ENCODE peak calls at places on chromosomes 3 and 15, in ten cellular contexts. A is kidney glomerular epithelial cell, I is fibroblast of mammary gland, B is GM06990, F is ureter, W is nephron progenitor cell, R is NCI-H1930, P is DMS 273 treated with DMSO at 0.1 percent for 48 hours, N is progenitor cell of endocrine pancreas, U is endodermal cell. C is an unnamed sample.
A peak's percentile ranks its signal among the peaks of the same experiment; 100 is the strongest.

GRCh38 chr3:73513260-73513659 is 111.5 kb downstream of the PDZRN3 start:
- DNase-seq in A (peak; percentile 85), I (no peak), B (no peak), F (no peak), W (no peak), R (no peak), P (no peak), N (peak; percentile 28), U (no peak), C (peak; percentile 87)

GRCh38 chr15:36951747-36952247 is 148.6 kb downstream of the MEIS2 start:
- DNase-seq in A (peak; percentile 90), I (peak; percentile 97), B (no peak), F (no peak), W (peak; percentile 18), R (peak; percentile 65), P (no peak), N (no peak), U (no peak), C (no peak)

GRCh38 chr3:38168988-38169363 is 3.6 kb downstream of the OXSR1 start:
- DNase-seq in A (no peak), I (peak; percentile 78), B (no peak), F (no peak), W (no peak), R (no peak), P (no peak), N (no peak), U (no peak), C (no peak)

GRCh38 chr3:14803101-14803980 is 15.4 kb upstream of the FGD5 start:
- DNase-seq in A (no peak), I (no peak), B (no peak), F (no peak), W (no peak), R (no peak), P (no peak), N (no peak), U (peak; percentile 69), C (peak; percentile 58)

GRCh38 chr3:162195147-162195546 is 698.5 kb downstream of the OTOL1 start:
- DNase-seq in A (no peak), I (no peak), B (no peak), F (no peak), W (no peak), R (no peak), P (no peak), N (no peak), U (no peak), C (no peak)

GRCh38 chr3:194731496-194732073 is 45.9 kb downstream of the FAM43A start:
- DNase-seq in A (no peak), I (no peak), B (no peak), F (no peak), W (no peak), R (no peak), P (no peak), N (no peak), U (no peak), C (no peak)

GRCh38 chr3:107630779-107631178 is 108.0 kb downstream of the BBX start:
- DNase-seq in A (no peak), I (peak; percentile 11), B (no peak), F (no peak), W (no peak), R (no peak), P (no peak), N (no peak), U (no peak), C (no peak)

GRCh38 chr3:195821403-195822130 is 9.8 kb upstream of the MUC4 start:
- DNase-seq in A (no peak), I (no peak), B (no peak), F (no peak), W (no peak), R (no peak), P (no peak), N (no peak), U (peak; percentile 44), C (no peak)

GRCh38 chr3:159196316-159196715 is 394.5 kb downstream of the MFSD1 start:
- DNase-seq in A (no peak), I (peak; percentile 30), B (no peak), F (no peak), W (no peak), R (no peak), P (no peak), N (no peak), U (no peak), C (no peak)

GRCh38 chr15:73024161-73024560 is 28.1 kb upstream of the NEO1 start:
- DNase-seq in A (no peak), I (no peak), B (no peak), F (no peak), W (no peak), R (no peak), P (no peak), N (no peak), U (peak; percentile 35), C (no peak)

GRCh38 chr3:52310861-52311566 is 5.1 kb upstream of the DNAH1 start:
- DNase-seq in A (no peak), I (no peak), B (peak; percentile 73), F (no peak), W (no peak), R (no peak), P (no peak), N (no peak), U (no peak), C (no peak)

GRCh38 chr3:50274371-50275104 is 4.3 kb upstream of the LSMEM2 start:
- DNase-seq in A (peak; percentile 33), I (peak; percentile 52), B (peak; percentile 55), F (no peak), W (peak; percentile 70), R (peak; percentile 39), P (no peak), N (peak; percentile 59), U (peak; percentile 96), C (peak; percentile 77)

GRCh38 chr15:70156781-70157261 is 59.1 kb upstream of the TLE3 start:
- DNase-seq in A (no peak), I (peak; percentile 85), B (no peak), F (no peak), W (peak; percentile 43), R (no peak), P (no peak), N (no peak), U (peak; percentile 28), C (no peak)

GRCh38 chr3:125440559-125440955 is 65.4 kb upstream of the ZNF148 start:
- DNase-seq in A (no peak), I (no peak), B (no peak), F (peak; percentile 46), W (no peak), R (no peak), P (no peak), N (no peak), U (peak; percentile 71), C (peak; percentile 80)

GRCh38 chr3:112894258-112894657 is 47.6 kb upstream of the CD200R1L start:
- DNase-seq in A (peak; percentile 20), I (peak; percentile 19), B (no peak), F (no peak), W (no peak), R (no peak), P (no peak), N (no peak), U (peak; percentile 83), C (no peak)

C was measured in left lobe of liver.